ENCODE peak calls at places on chromosomes 7 and 10, in five cellular contexts. One of them, this sample, is unnamed.

GRCh38 chr10:95865814-95866447 is 41.8 kb upstream of the CC2D2B start:
- DNase-seq in HCT116: no peak
- DNase-seq in IMR-90: no peak
- DNase-seq in GM23248: no peak
- DNase-seq in neural progenitor cell: no peak
- DNase-seq in this sample: no peak

GRCh38 chr10:109762556-109762955 is 160.8 kb downstream of the XPNPEP1 start:
- DNase-seq in HCT116: no peak
- DNase-seq in IMR-90: no peak
- DNase-seq in GM23248: no peak
- DNase-seq in neural progenitor cell: no peak
- DNase-seq in this sample: no peak

GRCh38 chr10:75724047-75724446 is 292.6 kb downstream of the LRMDA start:
- DNase-seq in HCT116: no peak
- DNase-seq in IMR-90: no peak
- DNase-seq in GM23248: no peak
- DNase-seq in neural progenitor cell: no peak
- DNase-seq in this sample: no peak

GRCh38 chr10:21732067-21732772 is 198.2 kb downstream of the MLLT10 start:
- DNase-seq in HCT116: peak; percentile 44
- DNase-seq in IMR-90: peak; percentile 82
- DNase-seq in GM23248: peak; percentile 81
- DNase-seq in neural progenitor cell: peak; percentile 92
- DNase-seq in this sample: no peak

GRCh38 chr7:5457245-5457735 is 33.7 kb upstream of the TNRC18 start:
- DNase-seq in HCT116: no peak
- DNase-seq in IMR-90: no peak
- DNase-seq in GM23248: no peak
- DNase-seq in neural progenitor cell: no peak
- DNase-seq in this sample: no peak

GRCh38 chr10:70753841-70754621 is 31.1 kb downstream of the TBATA start:
- DNase-seq in HCT116: no peak
- DNase-seq in IMR-90: peak; percentile 6
- DNase-seq in GM23248: peak; percentile 18
- DNase-seq in neural progenitor cell: no peak
- DNase-seq in this sample: no peak

GRCh38 chr10:812787-813186 is 118.7 kb downstream of the LARP4B start:
- DNase-seq in HCT116: no peak
- DNase-seq in IMR-90: no peak
- DNase-seq in GM23248: no peak
- DNase-seq in neural progenitor cell: no peak
- DNase-seq in this sample: no peak

GRCh38 chr7:34058791-34059550 is 153.6 kb downstream of the BMPER start:
- DNase-seq in HCT116: no peak
- DNase-seq in IMR-90: no peak
- DNase-seq in GM23248: peak; percentile 48
- DNase-seq in neural progenitor cell: no peak
- DNase-seq in this sample: no peak

GRCh38 chr10:14671383-14671782 is 103.3 kb downstream of the FAM107B start:
- DNase-seq in HCT116: no peak
- DNase-seq in IMR-90: no peak
- DNase-seq in GM23248: peak; percentile 25
- DNase-seq in neural progenitor cell: peak; percentile 40
- DNase-seq in this sample: no peak

GRCh38 chr10:73887038-73888015 is 13.0 kb upstream of the CAMK2G start:
- DNase-seq in HCT116: peak; percentile 88
- DNase-seq in IMR-90: peak; percentile 86
- DNase-seq in GM23248: peak; percentile 98
- DNase-seq in neural progenitor cell: no peak
- DNase-seq in this sample: peak; percentile 85

GRCh38 chr7:117588352-117588794 is 108.5 kb downstream of the CFTR start:
- DNase-seq in HCT116: no peak
- DNase-seq in IMR-90: peak; percentile 89
- DNase-seq in GM23248: no peak
- DNase-seq in neural progenitor cell: no peak
- DNase-seq in this sample: no peak

GRCh38 chr7:149878523-149878921 is 4.8 kb downstream of the ATP6V0E2 start:
- DNase-seq in HCT116: no peak
- DNase-seq in IMR-90: no peak
- DNase-seq in GM23248: no peak
- DNase-seq in neural progenitor cell: no peak
- DNase-seq in this sample: no peak

GRCh38 chr10:63280386-63280785 is 147.3 kb downstream of the NRBF2 start:
- DNase-seq in HCT116: no peak
- DNase-seq in IMR-90: no peak
- DNase-seq in GM23248: no peak
- DNase-seq in neural progenitor cell: no peak
- DNase-seq in this sample: no peak

GRCh38 chr10:70886921-70887665 is 1.3 kb downstream of the PCBD1 start:
- DNase-seq in HCT116: no peak
- DNase-seq in IMR-90: no peak
- DNase-seq in GM23248: peak; percentile 16
- DNase-seq in neural progenitor cell: peak; percentile 21
- DNase-seq in this sample: no peak

GRCh38 chr7:121480058-121480457 is 84.0 kb upstream of the FAM3C start:
- DNase-seq in HCT116: no peak
- DNase-seq in IMR-90: no peak
- DNase-seq in GM23248: no peak
- DNase-seq in neural progenitor cell: peak; percentile 64
- DNase-seq in this sample: no peak

GRCh38 chr7:157019718-157020451 is 9.4 kb upstream of the MNX1 start:
- DNase-seq in HCT116: no peak
- DNase-seq in IMR-90: no peak
- DNase-seq in GM23248: no peak
- DNase-seq in neural progenitor cell: peak; percentile 43
- DNase-seq in this sample: no peak

GRCh38 chr10:87847550-87847949 is 15.8 kb downstream of the KLLN start:
- DNase-seq in HCT116: no peak
- DNase-seq in IMR-90: peak; percentile 60
- DNase-seq in GM23248: peak; percentile 79
- DNase-seq in neural progenitor cell: no peak
- DNase-seq in this sample: no peak

DNA sequence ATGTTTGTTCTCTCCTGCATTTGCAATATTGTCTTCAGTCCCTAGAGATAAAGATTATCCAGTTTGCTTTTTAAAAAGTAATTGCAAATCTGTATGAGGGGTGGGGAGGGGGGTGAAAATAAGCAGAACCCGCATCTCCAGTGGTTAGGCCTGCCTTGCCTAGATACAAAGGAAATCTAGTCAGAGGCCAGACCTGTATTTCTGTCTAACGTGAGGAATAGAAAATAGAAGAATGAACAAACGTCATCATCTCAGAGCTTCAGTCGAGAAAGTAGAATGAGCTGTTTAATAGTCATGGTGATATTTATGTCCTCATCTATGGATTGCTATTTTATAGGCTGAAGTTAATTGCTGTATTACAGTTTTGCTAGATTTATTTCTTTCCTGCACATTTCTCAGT is 284.2 kb downstream of the BICC1 start:
- DNase-seq in HCT116: no peak
- DNase-seq in IMR-90: peak; percentile 12
- DNase-seq in GM23248: peak; percentile 52
- DNase-seq in neural progenitor cell: no peak
- DNase-seq in this sample: no peak
- H3K9ac ChIP-seq in HCT116: no peak overlapping the region
- H3K9ac ChIP-seq in IMR-90: no peak overlapping the region
- H3K9ac ChIP-seq in GM23248: peak overlapping the region; percentile 16
- H3K9ac ChIP-seq in neural progenitor cell: no peak overlapping the region
- H3K9ac ChIP-seq in this sample: no peak overlapping the region

GRCh38 chr7:43653466-43653865 is 70.6 kb downstream of the STK17A start:
- DNase-seq in HCT116: no peak
- DNase-seq in IMR-90: no peak
- DNase-seq in GM23248: no peak
- DNase-seq in neural progenitor cell: no peak
- DNase-seq in this sample: no peak
- H3K4me2 ChIP-seq in HCT116: no peak overlapping the region
- H3K4me2 ChIP-seq in IMR-90: no peak overlapping the region
- H3K4me2 ChIP-seq in GM23248: no peak overlapping the region
- H3K4me2 ChIP-seq in neural progenitor cell: no peak overlapping the region
- H3K4me2 ChIP-seq in this sample: no peak overlapping the region

GRCh38 chr7:136102881-136103280 is 125.7 kb upstream of the MTPN start:
- DNase-seq in HCT116: no peak
- DNase-seq in IMR-90: no peak
- DNase-seq in GM23248: no peak
- DNase-seq in neural progenitor cell: no peak
- DNase-seq in this sample: no peak
- H3K27ac ChIP-seq in HCT116: no peak overlapping the region
- H3K27ac ChIP-seq in IMR-90: no peak overlapping the region
- H3K27ac ChIP-seq in GM23248: no peak overlapping the region
- H3K27ac ChIP-seq in neural progenitor cell: no peak overlapping the region
- H3K27ac ChIP-seq in this sample: no peak overlapping the region

GRCh38 chr10:114507449-114507848 is 103.1 kb upstream of the AFAP1L2 start:
- DNase-seq in HCT116: no peak
- DNase-seq in IMR-90: no peak
- DNase-seq in GM23248: no peak
- DNase-seq in neural progenitor cell: no peak
- DNase-seq in this sample: no peak
- H3K9ac ChIP-seq in HCT116: no peak overlapping the region
- H3K9ac ChIP-seq in IMR-90: no peak overlapping the region
- H3K9ac ChIP-seq in GM23248: no peak overlapping the region
- H3K9ac ChIP-seq in neural progenitor cell: no peak overlapping the region
- H3K9ac ChIP-seq in this sample: no peak overlapping the region

GRCh38 chr7:108358553-108358952 is 97.7 kb downstream of the NRCAM start:
- DNase-seq in HCT116: no peak
- DNase-seq in IMR-90: peak; percentile 64
- DNase-seq in GM23248: peak; percentile 65
- DNase-seq in neural progenitor cell: no peak
- DNase-seq in this sample: no peak
- H3K4me2 ChIP-seq in HCT116: no peak overlapping the region
- H3K4me2 ChIP-seq in IMR-90: no peak overlapping the region
- H3K4me2 ChIP-seq in GM23248: no peak overlapping the region
- H3K4me2 ChIP-seq in neural progenitor cell: no peak overlapping the region
- H3K4me2 ChIP-seq in this sample: no peak overlapping the region

DNA sequence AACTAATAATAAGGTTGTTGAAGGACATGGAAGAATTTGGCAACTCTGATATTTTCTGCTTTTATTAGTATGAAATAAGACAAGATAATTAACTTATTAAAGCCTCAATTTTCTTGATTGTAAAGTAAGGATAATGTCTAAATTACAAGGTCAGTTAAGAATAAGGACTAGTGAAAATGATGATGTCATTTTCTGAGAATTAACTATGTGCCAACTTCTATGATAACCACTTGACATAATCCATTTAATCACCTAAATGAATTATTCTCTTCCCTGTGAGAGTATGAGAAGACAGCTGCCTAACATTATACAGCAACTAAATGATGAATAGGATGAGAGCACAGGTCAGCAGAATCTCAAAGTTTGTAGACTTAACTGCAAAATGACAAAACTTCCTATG is 1153.4 kb upstream of the POT1 start:
- DNase-seq in HCT116: no peak
- DNase-seq in IMR-90: no peak
- DNase-seq in GM23248: no peak
- DNase-seq in neural progenitor cell: no peak
- DNase-seq in this sample: no peak
- H3K27ac ChIP-seq in HCT116: no peak overlapping the region
- H3K27ac ChIP-seq in IMR-90: no peak overlapping the region
- H3K27ac ChIP-seq in GM23248: no peak overlapping the region
- H3K27ac ChIP-seq in neural progenitor cell: no peak overlapping the region
- H3K27ac ChIP-seq in this sample: no peak overlapping the region